ENCODE peak calls at places on chromosomes 12 and 14, in eight cellular contexts. E is GM23248, N is iPS DF 6.9, I is heart left ventricle, R is lung, X is mammary epithelial cell, D is hepatocyte, J is mesenchymal stem cell. V is an unnamed sample.

GRCh38 chr14:95993768-95994592 is 45.2 kb upstream of the C14orf132 start:
- DNase-seq in D (peak; percentile 78), X (peak; percentile 11), I (no peak), R (no peak), E (peak; percentile 76), N (no peak), J (peak; percentile 58), V (no peak)

GRCh38 chr12:57242691-57243454 is 8.1 kb downstream of the STAC3 start:
- DNase-seq in N (no peak), J (peak; percentile 63), R (no peak), D (peak; percentile 82), X (peak; percentile 21), E (peak; percentile 51), I (peak; percentile 55), V (no peak)

GRCh38 chr14:77040059-77040308 is 11.5 kb upstream of the IRF2BPL start:
- DNase-seq in E (no peak), X (no peak), N (no peak), R (no peak), I (no peak), D (no peak), J (no peak), V (no peak)

GRCh38 chr14:23056257-23056955 is 914 bp downstream of the CDH24 start:
- DNase-seq in N (no peak), D (peak; percentile 84), E (peak; percentile 81), R (peak; percentile 60), X (peak; percentile 57), I (peak; percentile 65), J (peak; percentile 84), V (peak; percentile 65)

GRCh38 chr12:124261885-124262284 is 33.0 kb upstream of the RFLNA start:
- DNase-seq in X (no peak), D (no peak), R (no peak), J (no peak), N (no peak), I (no peak), E (no peak), V (no peak)

GRCh38 chr14:38207830-38208815 is at the start of gene SSTR1:
- DNase-seq in N (no peak), E (peak; percentile 56), X (no peak), I (no peak), D (peak; percentile 84), J (peak; percentile 45), R (no peak), V (no peak)

GRCh38 chr14:95490727-95491451 is 25.6 kb downstream of the SYNE3 start:
- DNase-seq in J (no peak), N (no peak), R (no peak), D (peak; percentile 71), I (no peak), X (peak; percentile 60), E (peak; percentile 28), V (no peak)

GRCh38 chr12:74780458-74781241 is 243.0 kb downstream of the ATXN7L3B start:
- DNase-seq in E (peak; percentile 34), R (no peak), J (peak; percentile 2), X (peak; percentile 14), D (no peak), I (no peak), N (no peak), V (no peak)

GRCh38 chr12:56636118-56636674 is 6.1 kb upstream of the BAZ2A start:
- DNase-seq in X (peak; percentile 87), E (peak; percentile 93), R (peak; percentile 92), N (no peak), I (peak; percentile 93), D (peak; percentile 94), J (peak; percentile 94), V (peak; percentile 95)

DNA sequence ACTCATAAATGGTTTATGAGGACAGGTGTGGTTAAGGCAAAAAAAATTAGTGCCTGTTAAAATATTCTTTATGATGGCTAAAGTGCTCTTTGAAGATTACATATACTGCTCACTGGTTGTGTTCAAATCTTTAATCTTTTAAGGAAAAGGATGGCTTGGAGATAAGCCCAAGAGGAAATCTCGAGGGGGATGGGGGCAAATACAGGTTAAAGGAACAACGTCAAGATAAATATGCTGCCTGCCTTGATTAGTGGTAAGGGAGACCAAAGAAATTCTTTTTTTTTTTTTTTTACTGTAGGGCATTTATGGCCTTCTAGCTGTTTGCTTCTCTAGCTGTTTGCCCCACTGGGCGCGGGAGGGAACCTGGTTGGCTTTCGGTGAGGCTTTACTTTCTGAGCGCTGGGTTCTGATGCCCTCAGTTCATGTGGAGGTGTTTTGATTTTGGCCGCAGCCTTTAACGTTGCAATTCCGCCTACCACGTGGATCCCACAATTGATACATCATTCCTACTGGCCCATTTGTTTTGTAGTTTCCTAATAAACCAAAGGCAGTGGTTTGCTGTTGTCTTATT is 5.6 kb downstream of the CCND2 start:
- DNase-seq in D (peak; percentile 37), E (no peak), X (no peak), R (no peak), N (no peak), J (no peak), I (no peak), V (no peak)
- H3K4me3 ChIP-seq in D (no peak overlapping the region), E (no peak overlapping the region), X (no peak overlapping the region), R (no peak overlapping the region), N (no peak overlapping the region), J (no peak overlapping the region), I (no peak overlapping the region), V (no peak overlapping the region)

GRCh38 chr12:105474672-105475071 is 144.2 kb downstream of the C12orf75 start:
- DNase-seq in R (no peak), E (peak; percentile 77), I (no peak), N (no peak), D (no peak), J (no peak), X (peak; percentile 87), V (no peak)

GRCh38 chr12:105479710-105480109 is 149.2 kb downstream of the C12orf75 start:
- DNase-seq in E (no peak), R (no peak), D (no peak), N (no peak), I (no peak), J (no peak), X (no peak), V (no peak)

GRCh38 chr12:105480162-105480561 is 149.7 kb downstream of the C12orf75 start:
- DNase-seq in R (no peak), J (peak; percentile 46), E (peak; percentile 18), N (no peak), I (no peak), D (no peak), X (no peak), V (no peak)

GRCh38 chr12:105476616-105477015 is 146.1 kb downstream of the C12orf75 start:
- DNase-seq in X (no peak), D (no peak), R (no peak), N (no peak), I (no peak), E (no peak), J (no peak), V (no peak)

DNA sequence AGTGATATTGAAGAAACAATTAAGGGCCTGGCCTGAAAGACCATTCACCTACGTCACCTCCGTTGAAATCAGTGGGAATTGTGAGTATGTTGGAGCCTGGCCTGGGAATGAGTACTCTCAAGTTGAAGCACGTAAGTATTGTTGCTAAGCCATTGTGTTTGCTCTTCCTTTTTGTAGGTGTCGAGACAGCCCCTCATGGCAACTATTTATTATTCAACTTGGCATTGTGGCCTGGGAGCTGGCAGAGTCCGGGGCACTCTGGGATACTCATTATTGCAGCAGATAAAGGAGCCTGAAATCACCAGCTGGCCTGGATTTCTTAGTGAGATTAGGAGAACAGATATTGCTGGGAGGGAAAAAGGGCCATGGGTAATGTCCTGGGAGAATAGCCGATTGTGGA is 147.4 kb downstream of the C12orf75 start:
- DNase-seq in E (no peak), X (no peak), I (peak; percentile 30), D (no peak), N (no peak), J (no peak), R (no peak), V (no peak)
- H3K4me1 ChIP-seq in E (peaks cover 24% of the 10 kb centered on the region), X (peaks cover 6% of the 10 kb centered on the region), I (no peaks in the 10 kb centered on the region), D (no peaks in the 10 kb centered on the region), N (no peaks in the 10 kb centered on the region), J (peaks cover 1% of the 10 kb centered on the region), R (peaks cover 2% of the 10 kb centered on the region), V (no peaks in the 10 kb centered on the region)

DNA sequence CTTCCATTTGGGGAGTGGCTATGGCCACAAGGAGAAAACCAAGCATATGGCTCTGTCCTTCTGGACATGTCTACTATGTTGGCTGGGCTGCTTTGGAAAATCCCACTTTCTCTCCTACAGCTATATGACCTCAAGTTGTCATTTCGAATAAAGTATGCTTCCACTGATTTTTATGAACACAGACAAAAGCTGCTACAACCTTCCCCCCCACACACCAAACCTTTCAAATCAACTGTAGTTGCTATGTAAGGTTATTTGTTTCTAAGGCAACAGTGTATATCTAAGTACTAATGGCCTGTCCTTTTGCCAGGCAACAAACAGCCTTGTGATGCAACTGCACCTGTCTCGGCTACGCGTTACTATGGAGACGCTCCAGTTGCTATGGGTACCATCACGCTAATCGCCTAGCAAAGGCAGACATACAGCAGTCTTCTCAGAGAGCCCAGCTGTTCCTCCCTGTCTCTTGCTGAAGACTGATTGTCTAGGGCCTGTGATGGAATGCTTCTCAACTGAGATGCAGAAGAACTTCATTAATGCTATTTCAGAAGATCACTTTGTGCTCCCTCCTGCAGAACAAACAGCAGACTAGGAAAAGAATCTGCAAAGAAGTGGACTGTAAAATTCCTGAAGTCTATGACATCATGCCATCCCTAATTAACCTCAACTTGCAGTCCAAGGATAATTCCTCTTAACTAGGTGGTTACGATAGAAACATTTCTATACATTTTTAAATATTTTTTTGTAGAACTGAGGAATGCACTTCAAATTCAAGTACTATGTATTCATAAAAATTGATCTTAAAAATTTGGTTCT is 67.6 kb downstream of the FOXN3 start:
- DNase-seq in I (peak; percentile 52), X (no peak), J (peak; percentile 76), D (peak; percentile 59), E (no peak), R (no peak), N (peak; percentile 52), V (no peak)
- H3K27ac ChIP-seq in I (no peak overlapping the region), X (no peak overlapping the region), J (no peak overlapping the region), D (no peak overlapping the region), E (no peak overlapping the region), R (no peak overlapping the region), N (no peak overlapping the region), V (no peak overlapping the region)

DNA sequence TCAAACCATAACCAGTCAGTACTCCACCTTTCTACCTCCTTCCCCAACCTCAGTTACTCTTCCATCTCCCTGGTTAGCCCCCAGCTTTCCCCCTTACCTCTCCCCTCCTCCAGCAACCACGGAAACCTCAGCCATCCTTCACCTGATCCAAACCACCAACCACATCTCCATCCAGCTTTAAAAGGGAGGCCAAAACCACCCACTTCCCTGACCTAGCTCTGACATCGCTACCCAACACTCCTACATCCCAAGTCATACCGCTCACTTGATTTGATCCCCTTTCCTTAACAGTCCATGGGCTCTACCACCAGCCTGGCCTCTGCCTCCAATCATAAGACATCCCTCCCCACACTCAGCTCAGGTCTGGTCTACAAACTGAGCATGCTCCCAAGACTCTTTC is 1.5 kb downstream of the RAB35 start:
- DNase-seq in E (no peak), N (no peak), I (no peak), R (no peak), D (no peak), J (no peak), X (no peak), V (no peak)
- H3K4me3 ChIP-seq in E (peak overlapping the region; percentile 96), N (no peak overlapping the region), I (no peak overlapping the region), R (no peak overlapping the region), D (no peak overlapping the region), J (peak overlapping the region; percentile 100), X (peak overlapping the region; percentile 97), V (peak overlapping the region; percentile 87)

GRCh38 chr14:99602054-99602787 is 1.8 kb downstream of the CCDC85C start:
- DNase-seq in D (peak; percentile 55), R (peak; percentile 41), E (peak; percentile 45), I (no peak), J (no peak), N (no peak), X (no peak), V (no peak)
- H3K4me1 ChIP-seq in D (peaks cover 64% of the 10 kb centered on the region), R (peaks cover 34% of the 10 kb centered on the region), E (peaks cover 12% of the 10 kb centered on the region), I (peaks cover 83% of the 10 kb centered on the region), J (peaks cover 37% of the 10 kb centered on the region), N (peaks cover 3% of the 10 kb centered on the region), X (peaks cover 36% of the 10 kb centered on the region), V (no peaks in the 10 kb centered on the region)

V was measured in tibial artery.